ENCODE peak calls at places on chromosomes 13 and 19, in four cellular contexts. A, N, T and K are unnamed samples.

GRCh38 chr13:50334944-50335343 is 319.7 kb downstream of the KCNRG start:
- DNase-seq in N (no peak), T (peak; percentile 56), A (no peak), K (peak; percentile 66)

GRCh38 chr19:47228937-47229673 is 1.9 kb downstream of the BBC3 start:
- DNase-seq in A (no peak), N (no peak), T (peak; percentile 61), K (peak; percentile 60)

GRCh38 chr19:29663861-29664752 is 1.2 kb upstream of the PLEKHF1 start:
- DNase-seq in T (peak; percentile 33), A (no peak), N (no peak), K (no peak)

GRCh38 chr19:5305163-5305562 is 35.4 kb downstream of the PTPRS start:
- DNase-seq in T (no peak), N (no peak), A (no peak), K (no peak)

GRCh38 chr19:51735759-51736449 is 12.1 kb upstream of the HAS1 start:
- DNase-seq in N (no peak), A (no peak), T (peak; percentile 3), K (no peak)

GRCh38 chr13:27922974-27923612 is 3.3 kb downstream of the PDX1 start:
- DNase-seq in T (no peak), A (no peak), N (no peak), K (no peak)

GRCh38 chr19:50008532-50008931 is 16.6 kb downstream of the VRK3 start:
- DNase-seq in T (no peak), A (peak; percentile 82), N (no peak), K (peak; percentile 27)

GRCh38 chr19:47446534-47447469 is 24.9 kb downstream of the SLC8A2 start:
- DNase-seq in A (peak; percentile 93), T (no peak), N (no peak), K (peak; percentile 93)

GRCh38 chr19:17757125-17757524 is 5.8 kb downstream of the FCHO1 start:
- DNase-seq in T (peak; percentile 50), N (no peak), A (no peak), K (no peak)

GRCh38 chr19:54114340-54114826 is 1.1 kb downstream of the TFPT start:
- DNase-seq in T (peak; percentile 18), A (peak; percentile 49), N (no peak), K (no peak)

GRCh38 chr19:1053176-1054101 is 13.5 kb upstream of the ARHGAP45 start:
- DNase-seq in N (no peak), A (no peak), T (no peak), K (no peak)

GRCh38 chr13:100636004-100636403 is 38.6 kb downstream of the TMTC4 start:
- DNase-seq in N (no peak), A (no peak), T (no peak), K (no peak)

DNA sequence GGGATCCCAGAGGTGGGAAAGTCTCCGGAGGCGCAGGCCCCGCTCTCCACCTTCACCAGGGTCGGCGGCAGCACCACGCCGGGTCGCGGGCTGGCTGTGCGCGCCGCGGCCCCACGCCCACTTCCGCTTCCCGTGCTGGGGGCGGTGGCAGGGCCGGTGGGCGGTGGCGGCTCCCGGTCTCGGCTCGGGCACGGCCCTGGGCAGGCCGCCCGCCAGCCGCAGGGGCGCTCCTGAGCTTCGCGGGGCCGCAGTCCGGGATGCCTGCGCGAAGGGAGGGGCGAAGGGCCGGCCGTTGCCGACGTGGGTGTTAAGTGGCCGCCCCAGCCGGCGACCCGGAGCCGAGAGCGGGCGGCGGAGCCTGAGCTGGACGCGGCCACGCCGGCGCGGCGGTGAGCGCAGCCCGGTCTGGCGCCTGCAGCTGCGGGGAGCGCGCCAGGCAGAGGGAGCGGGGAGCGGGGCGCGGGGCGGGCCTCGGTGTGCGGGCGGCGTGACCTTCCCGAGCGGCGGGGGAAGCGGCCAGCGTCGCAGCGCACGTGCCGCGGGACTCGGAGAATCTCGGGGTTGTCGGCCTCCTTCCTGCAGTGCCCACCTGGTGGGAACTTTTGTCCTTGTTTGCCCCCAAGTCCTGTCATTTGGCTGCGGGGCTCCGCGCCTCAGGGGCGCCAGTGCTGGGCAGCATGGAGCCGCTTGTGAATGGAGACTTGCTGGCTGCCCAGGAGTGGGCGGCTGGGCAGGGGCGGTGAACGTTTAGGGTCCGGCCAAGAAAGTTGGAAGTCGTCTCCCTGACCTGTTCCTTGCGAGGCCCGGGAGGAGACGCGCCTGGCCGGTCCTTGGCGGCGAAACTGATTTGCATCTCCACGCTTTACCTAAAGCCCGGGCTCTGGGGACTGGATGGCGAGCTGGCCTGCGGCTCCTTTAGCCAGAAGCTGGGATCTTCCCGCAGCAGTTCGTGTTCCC is at the start of gene SLC25A15:
- DNase-seq in N (no peak), A (peak; percentile 81), T (peak; percentile 72), K (peak; percentile 72)
- TF ChIP-seq CHD1 in N (no peak), A (no peak), T (no peak), K (no peak)

GRCh38 chr13:66492479-66492878 is 737.7 kb downstream of the PCDH9 start:
- DNase-seq in N (no peak), A (no peak), T (no peak), K (no peak)
- TF ChIP-seq RFX5 in N (no peak), A (no peak), T (no peak), K (no peak)

DNA sequence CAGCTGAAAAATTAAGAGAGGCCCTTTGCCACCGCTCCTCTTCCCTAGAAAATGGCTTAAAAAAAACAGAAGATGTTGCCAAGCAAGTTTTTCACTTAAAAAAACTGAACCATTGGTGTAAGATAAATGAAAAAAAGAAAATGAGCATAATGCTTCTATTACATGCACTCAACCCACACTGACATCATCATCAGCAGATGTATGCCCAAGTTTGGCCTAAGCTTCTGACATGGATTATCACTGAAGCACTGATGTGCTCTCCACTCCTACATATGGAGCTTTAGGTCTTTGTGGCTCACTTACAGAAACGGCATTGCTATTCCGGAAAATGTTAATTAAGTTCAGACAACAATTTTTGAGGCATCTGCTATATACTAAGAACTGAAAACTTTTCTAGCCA is 7.9 kb downstream of the RXFP2 start:
- DNase-seq in T (no peak), N (no peak), A (no peak), K (no peak)
- TF ChIP-seq CHD1 in T (no peak), N (no peak), A (no peak), K (no peak)

GRCh38 chr19:15461694-15462093 is 2.6 kb downstream of the RASAL3 start:
- DNase-seq in A (no peak), N (no peak), T (no peak), K (no peak)
- TF ChIP-seq RFX5 in A (no peak), N (no peak), T (no peak), K (no peak)

GRCh38 chr13:42696191-42696590 is 85.2 kb upstream of the FAM216B start:
- DNase-seq in A (no peak), N (no peak), T (peak; percentile 80), K (no peak)
- TF ChIP-seq CHD1 in A (no peak), N (no peak), T (no peak), K (no peak)

DNA sequence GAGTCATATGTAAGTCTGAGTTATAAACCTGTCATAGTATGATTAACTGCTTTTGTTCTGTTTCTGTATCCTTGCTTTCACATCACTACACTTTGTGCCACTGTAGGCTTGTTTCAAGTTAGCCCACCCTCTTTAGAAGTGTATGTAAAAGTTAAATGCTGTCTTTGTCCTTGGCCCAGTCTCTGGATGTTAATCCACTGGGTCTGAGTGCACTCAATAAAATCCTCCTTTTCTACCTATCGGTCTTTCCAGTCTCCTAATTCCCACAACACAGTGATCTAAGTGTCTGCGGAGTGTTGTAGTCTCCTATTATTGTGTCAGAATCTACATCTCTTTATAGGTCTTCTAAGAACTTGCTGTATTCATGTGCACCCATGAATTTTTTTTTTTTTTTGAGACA is 14.1 kb downstream of the ZNF429 start:
- DNase-seq in T (no peak), N (no peak), A (no peak), K (no peak)
- TF ChIP-seq RFX5 in T (no peak), N (no peak), A (no peak), K (no peak)

GRCh38 chr13:99626461-99627082 is 125.3 kb downstream of the TM9SF2 start:
- DNase-seq in A (no peak), T (peak; percentile 21), N (no peak), K (no peak)
- TF ChIP-seq CHD1 in A (no peak), T (no peak), N (no peak), K (no peak)

GRCh38 chr13:66348745-66349720 is 881.1 kb downstream of the PCDH9 start:
- DNase-seq in N (no peak), T (no peak), A (no peak), K (no peak)
- TF ChIP-seq RFX5 in N (no peak), T (no peak), A (no peak), K (no peak)

GRCh38 chr19:41225238-41226052 is 6.4 kb downstream of the AXL start:
- DNase-seq in A (no peak), N (no peak), T (peak; percentile 100), K (peak; percentile 74)
- TF ChIP-seq CHD1 in A (no peak), N (no peak), T (no peak), K (no peak)